ENCODE peak calls at places on chromosomes 12 and 14, in eight cellular contexts. T is AG09309, K is mucosa of descending colon, J is heart left ventricle, U is fibroblast of lung, Q is fibroblast of pulmonary artery, N is H1, L is cardiac muscle cell. R is an unnamed sample.

GRCh38 chr12:101356794-101357193 is 50.8 kb downstream of the ARL1 start:
- DNase-seq in T (no peak), K (no peak), J (no peak), U (no peak), Q (no peak), N (no peak), L (no peak), R (no peak)

GRCh38 chr14:46432516-46432915 is 219.1 kb downstream of the RPL10L start:
- DNase-seq in T (no peak), K (no peak), J (no peak), U (no peak), Q (no peak), N (no peak), L (no peak), R (no peak)

GRCh38 chr12:111409403-111410228 is 3.9 kb downstream of the SH2B3 start:
- DNase-seq in T (no peak), K (peak; percentile 55), J (peak; percentile 90), U (peak; percentile 81), Q (peak; percentile 78), N (no peak), L (no peak), R (no peak)

GRCh38 chr12:48004039-48004940 is at the start of gene COL2A1:
- DNase-seq in T (no peak), K (no peak), J (no peak), U (no peak), Q (no peak), N (no peak), L (peak; percentile 78), R (no peak)

GRCh38 chr12:104499668-104500328 is 43.0 kb downstream of the CHST11 start:
- DNase-seq in T (no peak), K (no peak), J (no peak), U (no peak), Q (no peak), N (no peak), L (no peak), R (no peak)

GRCh38 chr14:77238356-77238755 is 32.6 kb downstream of the NGB start:
- DNase-seq in T (no peak), K (no peak), J (no peak), U (no peak), Q (no peak), N (no peak), L (no peak), R (no peak)

GRCh38 chr12:121803861-121804416 is at the start of gene SETD1B:
- DNase-seq in T (no peak), K (peak; percentile 72), J (peak; percentile 75), U (peak; percentile 70), Q (peak; percentile 64), N (no peak), L (peak; percentile 52), R (no peak)

GRCh38 chr12:115305867-115306266 is 621.9 kb upstream of the TBX3 start:
- DNase-seq in T (no peak), K (no peak), J (no peak), U (no peak), Q (no peak), N (no peak), L (no peak), R (no peak)

GRCh38 chr12:20268121-20268732 is 100.1 kb upstream of the PDE3A start:
- DNase-seq in T (no peak), K (no peak), J (no peak), U (peak; percentile 66), Q (peak; percentile 55), N (no peak), L (no peak), R (no peak)

GRCh38 chr14:102200690-102201368 is 61.1 kb downstream of the WDR20 start:
- DNase-seq in T (no peak), K (no peak), J (no peak), U (no peak), Q (no peak), N (no peak), L (no peak), R (no peak)

GRCh38 chr12:8609061-8609570 is 3.5 kb downstream of the AICDA start:
- DNase-seq in T (peak; percentile 23), K (no peak), J (no peak), U (peak; percentile 43), Q (peak; percentile 74), N (no peak), L (peak; percentile 77), R (peak; percentile 15)

GRCh38 chr14:74938873-74939495 is 15.9 kb upstream of the RPS6KL1 start:
- DNase-seq in T (no peak), K (no peak), J (no peak), U (no peak), Q (no peak), N (no peak), L (no peak), R (no peak)

DNA sequence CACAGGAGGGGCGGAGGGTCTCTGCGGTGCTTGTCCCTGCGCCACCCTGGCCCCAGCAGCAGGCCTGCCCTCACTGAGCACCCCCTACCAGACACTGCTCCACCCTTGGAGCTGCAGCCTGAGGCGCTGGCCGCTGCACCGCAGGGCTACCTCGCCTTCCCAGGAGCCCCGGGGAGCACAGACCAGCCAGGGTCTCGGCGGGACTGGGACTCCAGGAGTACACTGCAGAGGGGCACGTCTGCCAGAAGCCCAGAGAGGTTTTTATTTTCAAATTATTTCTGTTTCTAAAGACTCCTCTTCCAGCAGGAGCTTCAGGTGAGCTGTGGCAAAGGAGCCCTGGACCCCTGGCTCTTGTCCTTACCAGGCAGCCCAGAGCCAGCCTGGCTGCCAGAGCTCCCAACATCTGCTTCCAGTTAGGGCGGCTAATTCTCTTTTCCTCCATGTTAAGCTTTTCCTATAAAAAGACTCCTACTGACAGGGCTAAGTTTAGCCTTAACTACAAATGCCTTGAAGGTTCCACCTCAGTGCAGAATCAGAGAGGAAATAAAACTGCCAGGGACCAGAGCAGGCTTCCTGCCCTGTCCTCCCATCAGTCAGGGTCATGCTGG is 26.4 kb downstream of the DEGS2 start:
- DNase-seq in T (peak; percentile 61), K (no peak), J (no peak), U (no peak), Q (no peak), N (no peak), L (no peak), R (peak; percentile 44)
- H3K4me3 ChIP-seq in T (no peak overlapping the region), K (no peak overlapping the region), J (no peak overlapping the region), U (no peak overlapping the region), Q (no peak overlapping the region), N (no peak overlapping the region), L (no peak overlapping the region), R (no peak overlapping the region)

GRCh38 chr14:69710378-69710777 is 56.6 kb upstream of the SRSF5 start:
- DNase-seq in T (no peak), K (no peak), J (no peak), U (no peak), Q (no peak), N (no peak), L (no peak), R (no peak)

GRCh38 chr14:69708049-69708448 is 58.9 kb upstream of the SRSF5 start:
- DNase-seq in T (no peak), K (no peak), J (no peak), U (no peak), Q (no peak), N (no peak), L (no peak), R (no peak)

GRCh38 chr14:69711065-69711464 is 55.9 kb upstream of the SRSF5 start:
- DNase-seq in T (no peak), K (peak; percentile 80), J (peak; percentile 71), U (no peak), Q (peak; percentile 55), N (no peak), L (peak; percentile 24), R (no peak)

GRCh38 chr14:69711471-69712216 is 55.3 kb upstream of the SRSF5 start:
- DNase-seq in T (no peak), K (peak; percentile 46), J (no peak), U (no peak), Q (no peak), N (no peak), L (no peak), R (no peak)

DNA sequence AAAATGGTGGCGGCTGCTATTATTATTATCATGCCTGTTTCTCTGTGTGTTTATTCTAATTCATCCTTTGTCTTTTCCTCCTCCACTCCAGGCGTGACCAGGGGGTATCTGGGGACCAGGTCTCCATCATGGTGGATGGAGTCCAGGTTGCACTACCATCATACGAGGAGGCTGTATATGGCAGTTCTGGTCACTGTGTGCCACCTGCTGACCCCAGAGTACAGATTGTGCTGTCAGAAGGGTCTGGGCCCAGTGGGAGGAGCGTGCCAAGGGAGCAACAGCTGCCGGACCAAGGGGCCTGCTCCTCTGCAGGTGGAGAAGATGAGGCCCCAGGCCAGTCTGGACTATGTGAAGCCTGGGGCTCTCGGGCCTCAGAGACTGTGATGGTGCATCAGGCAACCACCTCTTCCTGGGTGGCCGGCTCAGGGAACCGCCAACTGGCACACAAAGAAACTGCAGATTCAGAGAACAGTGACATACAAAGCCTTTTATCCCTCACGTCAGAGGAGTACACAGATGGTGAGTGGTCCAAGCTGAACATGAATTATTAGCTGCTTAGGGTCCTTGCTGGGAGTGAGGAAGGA is 58.3 kb upstream of the SRSF5 start:
- DNase-seq in T (no peak), K (no peak), J (no peak), U (no peak), Q (no peak), N (no peak), L (peak; percentile 30), R (no peak)
- TF ChIP-seq CTCF in T (peak; percentile 31), K (no peak), J (no peak), U (peak; percentile 15), Q (peak; percentile 23), N (peak; percentile 44), L (peak; percentile 29), R (peak; percentile 29)

GRCh38 chr14:88554458-88555286 is at the start of gene PTPN21:
- DNase-seq in T (no peak), K (peak; percentile 89), J (peak; percentile 86), U (peak; percentile 76), Q (peak; percentile 72), N (no peak), L (peak; percentile 86), R (no peak)

GRCh38 chr14:88553886-88554457 is 835 bp downstream of the PTPN21 start:
- DNase-seq in T (no peak), K (no peak), J (no peak), U (peak; percentile 32), Q (peak; percentile 27), N (no peak), L (no peak), R (no peak)

GRCh38 chr14:88552859-88553258 is 1.9 kb downstream of the PTPN21 start:
- DNase-seq in T (no peak), K (no peak), J (no peak), U (no peak), Q (no peak), N (no peak), L (no peak), R (no peak)

GRCh38 chr14:88559852-88560251 is 3.0 kb upstream of the ZC3H14 start:
- DNase-seq in T (peak; percentile 47), K (no peak), J (no peak), U (peak; percentile 57), Q (peak; percentile 69), N (no peak), L (no peak), R (peak; percentile 52)

DNA sequence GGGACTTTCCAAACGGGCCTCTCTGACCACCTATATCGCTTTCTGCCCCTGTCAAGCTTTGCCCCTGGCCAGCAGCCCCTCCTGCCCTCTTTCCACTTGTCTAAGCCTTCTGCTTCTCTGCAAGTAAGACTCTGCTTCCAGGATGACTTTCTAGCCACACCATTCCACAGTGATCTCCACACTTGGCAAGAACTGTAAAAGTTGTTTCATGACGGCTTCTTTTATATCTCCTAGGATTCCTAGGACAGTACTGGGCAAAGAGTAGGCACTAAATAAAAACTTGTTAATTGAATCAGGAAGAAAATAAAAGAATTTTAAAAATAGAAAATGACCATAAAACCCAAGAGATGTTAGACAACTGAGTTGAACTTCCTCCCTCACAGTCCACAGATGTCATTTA is 1.8 kb upstream of the PTPN21 start:
- DNase-seq in T (no peak), K (no peak), J (no peak), U (peak; percentile 63), Q (no peak), N (no peak), L (no peak), R (no peak)
- H3K4me3 ChIP-seq in T (no peak overlapping the region), K (no peak overlapping the region), J (no peak overlapping the region), U (no peak overlapping the region), Q (no peak overlapping the region), N (no peak overlapping the region), L (no peak overlapping the region), R (no peak overlapping the region)

GRCh38 chr12:94649349-94650142 is 811 bp downstream of the TMCC3 start:
- DNase-seq in T (no peak), K (peak; percentile 82), J (peak; percentile 51), U (peak; percentile 30), Q (peak; percentile 50), N (no peak), L (peak; percentile 40), R (no peak)
- TF ChIP-seq CTCF in T (no peak), K (no peak), J (peak; percentile 48), U (no peak), Q (no peak), N (peak; percentile 19), L (peak; percentile 48), R (no peak)

R was measured in HFF-Myc.